ENCODE peak calls at places on chromosomes 5 and 9, in ten cellular contexts. U is foreskin fibroblast; L is ovary; T is mucosa of gallbladder; I is posterior cingulate gyrus; N is iris pigment epithelial cell; Z is activated CD4-positive, alpha-beta T cell treated with anti-CD3 and anti-CD28 coated beads, Interleukin-2, amount 10 ng/mL, durations not matched to agents 24 days and 14 days; M is esophagus squamous epithelium; H is stimulated activated CD4-positive, alpha-beta T cell treated with anti-CD3 and anti-CD28 coated beads, Interleukin-1b, Interleukin-23, amount 100 ng/mL, for 24 hours; S is aorta. R is an unnamed sample.

GRCh38 chr5:131794596-131794995 is 2.2 kb downstream of the FNIP1 start:
- DNase-seq in H (no peak), M (no peak), T (no peak), Z (no peak), S (no peak), L (no peak), U (no peak), N (no peak), I (no peak), R (no peak)

GRCh38 chr5:123752576-123752975 is 240.6 kb downstream of the CSNK1G3 start:
- DNase-seq in T (no peak), I (no peak), L (no peak), M (no peak), Z (no peak), U (peak), H (no peak), N (peak), S (no peak), R (no peak)

GRCh38 chr5:154758501-154758900 is 3.3 kb downstream of the LARP1 start:
- DNase-seq in I (no peak), H (no peak), N (no peak), M (no peak), L (no peak), U (no peak), Z (no peak), T (no peak), S (no peak), R (no peak)

GRCh38 chr9:89676281-89676680 is 71.5 kb downstream of the GADD45G start:
- DNase-seq in M (no peak), T (peak), L (no peak), S (peak), U (no peak), I (no peak), Z (no peak), N (no peak), H (no peak), R (peak)

GRCh38 chr9:137499858-137500661 is 40.9 kb upstream of the NSMF start:
- DNase-seq in U (no peak), T (no peak), M (no peak), S (no peak), H (no peak), L (no peak), I (peak), N (no peak), Z (no peak), R (no peak)

GRCh38 chr5:43309122-43309521 is 4.1 kb downstream of the HMGCS1 start:
- DNase-seq in T (no peak), I (no peak), S (no peak), L (no peak), N (no peak), H (no peak), U (no peak), M (no peak), Z (no peak), R (no peak)

GRCh38 chr5:777756-778161 is 6.8 kb downstream of the ZDHHC11B start:
- DNase-seq in L (no peak), M (no peak), H (no peak), N (no peak), U (no peak), Z (no peak), T (no peak), I (peak), S (peak), R (no peak)

GRCh38 chr5:71937906-71938698 is 169.2 kb upstream of the MAP1B start:
- DNase-seq in L (no peak), U (no peak), S (no peak), N (no peak), T (no peak), M (no peak), H (no peak), Z (no peak), I (no peak), R (no peak)

GRCh38 chr5:64767959-64768357 is 533 bp downstream of the SREK1IP1 start:
- DNase-seq in M (no peak), H (no peak), U (no peak), L (peak), I (no peak), N (peak), T (no peak), S (no peak), Z (no peak), R (no peak)

GRCh38 chr9:116951588-116952433 is 264.7 kb downstream of the TRIM32 start:
- DNase-seq in U (peak), M (no peak), T (no peak), H (no peak), L (no peak), I (no peak), Z (no peak), N (peak), S (no peak), R (no peak)

GRCh38 chr5:96816430-96816939 is 8.7 kb upstream of the ERAP1 start:
- DNase-seq in U (no peak), S (no peak), Z (peak), I (no peak), M (no peak), H (no peak), T (no peak), N (no peak), L (no peak), R (no peak)

GRCh38 chr9:114953917-114954316 is 23.5 kb upstream of the TNFSF8 start:
- DNase-seq in H (no peak), S (no peak), L (no peak), T (peak), N (peak), Z (peak), U (peak), I (no peak), M (no peak), R (no peak)

GRCh38 chr9:136946228-136946892 is 1.3 kb downstream of the C8G start:
- DNase-seq in M (no peak), H (no peak), L (no peak), S (no peak), U (no peak), Z (no peak), N (no peak), I (no peak), T (no peak), R (no peak)

GRCh38 chr9:127905788-127906191 is 6.4 kb upstream of the ST6GALNAC6 start:
- DNase-seq in T (no peak), U (no peak), Z (peak), H (no peak), L (no peak), I (no peak), S (no peak), N (no peak), M (no peak), R (no peak)

GRCh38 chr5:139744471-139745120 is 51.0 kb upstream of the PSD2 start:
- DNase-seq in T (no peak), L (no peak), U (no peak), M (no peak), I (peak), Z (no peak), H (no peak), S (no peak), N (no peak), R (no peak)

GRCh38 chr9:136297016-136297691 is 6.7 kb downstream of the CCDC187 start:
- DNase-seq in T (peak), Z (no peak), M (no peak), H (no peak), L (no peak), S (no peak), U (no peak), I (peak), N (no peak), R (no peak)

GRCh38 chr9:87701931-87702421 is 23.9 kb upstream of the CTSL start:
- DNase-seq in H (no peak), M (no peak), Z (no peak), T (no peak), L (no peak), S (peak), N (peak), U (no peak), I (no peak), R (no peak)

GRCh38 chr5:163564321-163564924 is 59.0 kb downstream of the MAT2B start:
- DNase-seq in T (peak), H (peak), U (peak), I (peak), L (peak), S (no peak), Z (peak), M (peak), N (peak), R (no peak)

GRCh38 chr5:180294401-180294800 is 2.5 kb upstream of the MAPK9 start:
- DNase-seq in L (no peak), N (no peak), Z (no peak), S (no peak), U (no peak), H (no peak), T (no peak), M (no peak), I (no peak), R (no peak)

R was measured in left ventricle myocardium inferior.